ENCODE peak calls at places on chromosomes 7 and 10, in seven cellular contexts. One of them, this sample, is unnamed.

GRCh38 chr7:157853076-157853788 is 516.4 kb downstream of the DNAJB6 start:
- DNase-seq in right atrium auricular region: no peak
- DNase-seq in GM12865: no peak
- DNase-seq in A549: no peak
- DNase-seq in lung: no peak
- DNase-seq in neural progenitor cell: no peak
- DNase-seq in upper lobe of right lung: no peak
- DNase-seq in this sample: no peak

GRCh38 chr7:128120116-128120515 is 88.9 kb upstream of the LRRC4 start:
- DNase-seq in right atrium auricular region: peak; percentile 28
- DNase-seq in GM12865: no peak
- DNase-seq in A549: no peak
- DNase-seq in lung: no peak
- DNase-seq in neural progenitor cell: no peak
- DNase-seq in upper lobe of right lung: no peak
- DNase-seq in this sample: no peak

GRCh38 chr10:78017856-78018255 is 11.5 kb downstream of the POLR3A start:
- DNase-seq in right atrium auricular region: no peak
- DNase-seq in GM12865: no peak
- DNase-seq in A549: no peak
- DNase-seq in lung: no peak
- DNase-seq in neural progenitor cell: no peak
- DNase-seq in upper lobe of right lung: no peak
- DNase-seq in this sample: no peak

GRCh38 chr10:89369142-89370105 is 8.4 kb upstream of the IFIT1B start:
- DNase-seq in right atrium auricular region: no peak
- DNase-seq in GM12865: peak; percentile 62
- DNase-seq in A549: no peak
- DNase-seq in lung: no peak
- DNase-seq in neural progenitor cell: peak; percentile 29
- DNase-seq in upper lobe of right lung: no peak
- DNase-seq in this sample: no peak

GRCh38 chr7:10756981-10757380 is 216.7 kb upstream of the PHF14 start:
- DNase-seq in right atrium auricular region: no peak
- DNase-seq in GM12865: no peak
- DNase-seq in A549: no peak
- DNase-seq in lung: no peak
- DNase-seq in neural progenitor cell: no peak
- DNase-seq in upper lobe of right lung: no peak
- DNase-seq in this sample: no peak

GRCh38 chr7:40288827-40289226 is 154.0 kb downstream of the SUGCT start:
- DNase-seq in right atrium auricular region: no peak
- DNase-seq in GM12865: no peak
- DNase-seq in A549: no peak
- DNase-seq in lung: no peak
- DNase-seq in neural progenitor cell: no peak
- DNase-seq in upper lobe of right lung: no peak
- DNase-seq in this sample: no peak

GRCh38 chr7:7970620-7971307 is 2.2 kb downstream of the GLCCI1 start:
- DNase-seq in right atrium auricular region: no peak
- DNase-seq in GM12865: peak; percentile 45
- DNase-seq in A549: no peak
- DNase-seq in lung: no peak
- DNase-seq in neural progenitor cell: peak; percentile 7
- DNase-seq in upper lobe of right lung: no peak
- DNase-seq in this sample: no peak

GRCh38 chr10:17075975-17076374 is 53.6 kb downstream of the CUBN start:
- DNase-seq in right atrium auricular region: no peak
- DNase-seq in GM12865: no peak
- DNase-seq in A549: no peak
- DNase-seq in lung: no peak
- DNase-seq in neural progenitor cell: no peak
- DNase-seq in upper lobe of right lung: no peak
- DNase-seq in this sample: no peak

GRCh38 chr7:73555411-73555982 is 2.0 kb downstream of the BCL7B start:
- DNase-seq in right atrium auricular region: no peak
- DNase-seq in GM12865: no peak
- DNase-seq in A549: no peak
- DNase-seq in lung: no peak
- DNase-seq in neural progenitor cell: no peak
- DNase-seq in upper lobe of right lung: no peak
- DNase-seq in this sample: no peak

GRCh38 chr7:155749578-155749977 is 62.7 kb downstream of the SHH start:
- DNase-seq in right atrium auricular region: no peak
- DNase-seq in GM12865: no peak
- DNase-seq in A549: no peak
- DNase-seq in lung: no peak
- DNase-seq in neural progenitor cell: no peak
- DNase-seq in upper lobe of right lung: no peak
- DNase-seq in this sample: no peak

GRCh38 chr10:104277785-104278184 is 8.8 kb downstream of the GSTO2 start:
- DNase-seq in right atrium auricular region: no peak
- DNase-seq in GM12865: no peak
- DNase-seq in A549: no peak
- DNase-seq in lung: no peak
- DNase-seq in neural progenitor cell: no peak
- DNase-seq in upper lobe of right lung: no peak
- DNase-seq in this sample: no peak

GRCh38 chr7:124462249-124462648 is 303.3 kb downstream of the GPR37 start:
- DNase-seq in right atrium auricular region: no peak
- DNase-seq in GM12865: no peak
- DNase-seq in A549: no peak
- DNase-seq in lung: no peak
- DNase-seq in neural progenitor cell: no peak
- DNase-seq in upper lobe of right lung: no peak
- DNase-seq in this sample: no peak

GRCh38 chr10:124596914-124597676 is 135.5 kb downstream of the LHPP start:
- DNase-seq in right atrium auricular region: no peak
- DNase-seq in GM12865: no peak
- DNase-seq in A549: no peak
- DNase-seq in lung: no peak
- DNase-seq in neural progenitor cell: no peak
- DNase-seq in upper lobe of right lung: no peak
- DNase-seq in this sample: no peak

GRCh38 chr7:152366662-152367061 is 69.1 kb downstream of the KMT2C start:
- DNase-seq in right atrium auricular region: no peak
- DNase-seq in GM12865: no peak
- DNase-seq in A549: no peak
- DNase-seq in lung: no peak
- DNase-seq in neural progenitor cell: no peak
- DNase-seq in upper lobe of right lung: no peak
- DNase-seq in this sample: no peak

GRCh38 chr7:125383324-125383723 is 453.7 kb upstream of the POT1 start:
- DNase-seq in right atrium auricular region: no peak
- DNase-seq in GM12865: no peak
- DNase-seq in A549: no peak
- DNase-seq in lung: no peak
- DNase-seq in neural progenitor cell: no peak
- DNase-seq in upper lobe of right lung: no peak
- DNase-seq in this sample: no peak

GRCh38 chr7:121178869-121179497 is 149.8 kb upstream of the WNT16 start:
- DNase-seq in right atrium auricular region: no peak
- DNase-seq in GM12865: peak; percentile 24
- DNase-seq in A549: no peak
- DNase-seq in lung: no peak
- DNase-seq in neural progenitor cell: no peak
- DNase-seq in upper lobe of right lung: no peak
- DNase-seq in this sample: no peak

GRCh38 chr10:29131952-29132820 is 156.7 kb upstream of the LYZL1 start:
- DNase-seq in right atrium auricular region: peak; percentile 59
- DNase-seq in GM12865: no peak
- DNase-seq in A549: no peak
- DNase-seq in lung: no peak
- DNase-seq in neural progenitor cell: no peak
- DNase-seq in upper lobe of right lung: no peak
- DNase-seq in this sample: no peak

GRCh38 chr10:49010831-49011230 is 71.2 kb upstream of the LRRC18 start:
- DNase-seq in right atrium auricular region: peak; percentile 13
- DNase-seq in GM12865: no peak
- DNase-seq in A549: no peak
- DNase-seq in lung: no peak
- DNase-seq in neural progenitor cell: no peak
- DNase-seq in upper lobe of right lung: peak; percentile 28
- DNase-seq in this sample: no peak

GRCh38 chr10:97385565-97385964 is 15.6 kb downstream of the RRP12 start:
- DNase-seq in right atrium auricular region: no peak
- DNase-seq in GM12865: no peak
- DNase-seq in A549: no peak
- DNase-seq in lung: no peak
- DNase-seq in neural progenitor cell: no peak
- DNase-seq in upper lobe of right lung: no peak
- DNase-seq in this sample: no peak

DNA sequence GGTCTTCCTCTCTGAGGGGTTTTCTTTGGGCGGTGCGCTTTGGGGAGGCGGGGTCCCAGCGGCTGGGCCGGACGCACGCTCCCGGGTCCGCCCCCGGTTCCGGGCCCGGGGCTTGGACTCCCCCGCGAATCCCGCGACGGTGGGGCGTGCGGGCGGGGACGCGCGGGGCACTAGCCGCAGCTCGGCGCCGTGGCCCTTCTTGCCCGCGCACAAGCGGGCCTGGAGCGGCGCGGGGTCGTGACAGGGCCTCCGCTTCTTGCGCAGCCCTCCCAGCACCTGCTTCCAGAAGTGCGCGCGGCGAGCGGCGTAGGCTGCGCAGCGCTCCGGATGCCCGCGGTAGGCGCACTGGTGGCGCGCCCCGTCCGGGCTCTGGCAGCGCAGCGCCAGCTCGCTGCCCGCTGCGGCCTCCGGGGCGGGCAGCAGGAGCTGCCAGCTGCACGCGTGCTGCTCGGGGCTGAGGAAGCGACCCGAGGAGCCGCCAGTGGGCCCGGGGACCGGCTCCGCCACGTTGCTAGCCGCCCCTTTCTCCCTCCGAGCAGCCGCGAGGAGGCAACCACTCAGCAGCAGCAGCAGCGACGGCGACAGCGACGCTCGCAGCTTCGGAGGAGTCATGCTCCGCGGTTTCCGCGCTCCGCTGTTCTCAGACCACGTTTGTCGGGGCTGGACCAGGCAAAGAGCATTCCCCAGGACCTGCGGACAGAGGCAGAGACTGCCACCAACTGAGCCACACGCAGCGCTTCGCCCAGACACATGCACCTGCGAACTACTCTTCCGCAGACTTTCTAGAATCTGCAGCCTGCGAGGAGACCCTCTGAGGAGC is 718 bp downstream of the FGFBP3 start:
- DNase-seq in right atrium auricular region: peak; percentile 78
- DNase-seq in GM12865: peak; percentile 90
- DNase-seq in A549: peak; percentile 89
- DNase-seq in lung: peak; percentile 80
- DNase-seq in neural progenitor cell: peak; percentile 94
- DNase-seq in upper lobe of right lung: peak; percentile 90
- DNase-seq in this sample: peak; percentile 63
- TF ChIP-seq CTCF in right atrium auricular region: peak; percentile 64
- TF ChIP-seq CTCF in GM12865: peak; percentile 49
- TF ChIP-seq CTCF in A549: peak; percentile 69
- TF ChIP-seq CTCF in lung: peak; percentile 12
- TF ChIP-seq CTCF in neural progenitor cell: peak; percentile 58
- TF ChIP-seq CTCF in upper lobe of right lung: peak; percentile 55
- TF ChIP-seq CTCF in this sample: peak; percentile 31

DNA sequence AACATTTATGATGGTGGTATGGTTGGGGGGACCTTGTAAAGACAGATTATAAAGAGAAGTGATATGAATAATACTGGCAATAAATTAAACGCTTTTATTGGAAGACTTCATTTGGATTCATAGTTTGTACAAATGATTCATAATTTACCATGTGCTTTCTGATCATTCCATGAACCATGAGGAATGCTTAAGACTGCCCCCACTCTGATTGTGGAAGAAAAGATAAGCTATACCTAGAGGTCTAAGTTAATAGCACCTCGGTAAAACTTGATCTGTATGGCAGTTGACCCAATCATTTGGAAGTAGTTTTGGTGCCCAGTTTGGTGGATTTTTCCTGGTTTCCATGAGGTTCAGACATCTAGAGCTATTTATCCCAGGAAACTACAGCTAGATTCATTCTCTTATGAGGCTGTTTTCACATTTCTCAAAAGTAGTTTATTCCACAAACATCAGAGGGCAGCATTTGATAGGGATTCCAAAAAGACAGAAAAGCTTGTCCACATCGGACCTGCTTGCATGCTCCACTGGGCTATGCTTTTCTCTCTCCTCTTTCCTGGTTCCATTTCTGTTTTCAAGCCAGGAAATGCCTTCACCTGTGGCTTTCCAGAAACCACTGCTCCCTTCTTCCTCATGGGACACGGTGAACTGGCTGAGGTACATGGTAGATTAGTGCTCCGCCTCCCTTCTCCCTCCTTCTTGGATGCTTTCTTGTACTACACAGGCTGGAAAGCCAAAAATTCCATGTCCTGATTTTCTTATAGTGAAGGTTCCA is 29.2 kb downstream of the TFAM start:
- DNase-seq in right atrium auricular region: no peak
- DNase-seq in GM12865: no peak
- DNase-seq in A549: peak; percentile 57
- DNase-seq in lung: no peak
- DNase-seq in neural progenitor cell: peak; percentile 18
- DNase-seq in upper lobe of right lung: no peak
- DNase-seq in this sample: no peak
- TF ChIP-seq CTCF in right atrium auricular region: peak; percentile 58
- TF ChIP-seq CTCF in GM12865: no peak
- TF ChIP-seq CTCF in A549: peak; percentile 89
- TF ChIP-seq CTCF in lung: no peak
- TF ChIP-seq CTCF in neural progenitor cell: peak; percentile 41
- TF ChIP-seq CTCF in upper lobe of right lung: peak; percentile 39
- TF ChIP-seq CTCF in this sample: no peak

GRCh38 chr10:85111271-85111670 is 782.9 kb downstream of the CCSER2 start:
- DNase-seq in right atrium auricular region: no peak
- DNase-seq in GM12865: no peak
- DNase-seq in A549: no peak
- DNase-seq in lung: no peak
- DNase-seq in neural progenitor cell: no peak
- DNase-seq in upper lobe of right lung: no peak
- DNase-seq in this sample: no peak

GRCh38 chr10:85100495-85100894 is 772.1 kb downstream of the CCSER2 start:
- DNase-seq in right atrium auricular region: no peak
- DNase-seq in GM12865: no peak
- DNase-seq in A549: no peak
- DNase-seq in lung: no peak
- DNase-seq in neural progenitor cell: no peak
- DNase-seq in upper lobe of right lung: no peak
- DNase-seq in this sample: no peak

GRCh38 chr10:85105614-85106013 is 777.2 kb downstream of the CCSER2 start:
- DNase-seq in right atrium auricular region: no peak
- DNase-seq in GM12865: no peak
- DNase-seq in A549: no peak
- DNase-seq in lung: no peak
- DNase-seq in neural progenitor cell: peak; percentile 26
- DNase-seq in upper lobe of right lung: no peak
- DNase-seq in this sample: no peak
- TF ChIP-seq CTCF in right atrium auricular region: no peak
- TF ChIP-seq CTCF in GM12865: no peak
- TF ChIP-seq CTCF in A549: no peak
- TF ChIP-seq CTCF in lung: no peak
- TF ChIP-seq CTCF in neural progenitor cell: peak; percentile 48
- TF ChIP-seq CTCF in upper lobe of right lung: no peak
- TF ChIP-seq CTCF in this sample: no peak

DNA sequence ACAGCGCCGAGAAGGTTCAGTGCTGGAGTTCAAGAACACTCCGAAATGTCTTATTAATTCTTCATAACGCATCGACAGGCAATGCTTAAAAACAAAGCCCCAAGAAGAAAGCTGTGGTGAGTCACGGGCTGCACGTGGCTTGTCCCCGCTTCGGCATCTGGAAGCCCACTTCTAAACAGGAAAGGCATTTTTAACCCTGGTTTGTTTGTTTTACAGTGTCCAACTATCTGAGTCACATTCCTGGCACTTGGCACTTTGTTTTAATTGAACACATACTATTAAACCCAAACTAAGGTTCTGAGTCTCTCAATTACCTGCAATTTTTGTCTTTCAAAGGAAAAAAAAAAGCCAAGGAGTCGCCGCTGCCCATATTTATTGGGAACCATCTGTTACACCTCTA is 49.9 kb upstream of the MGMT start:
- DNase-seq in right atrium auricular region: no peak
- DNase-seq in GM12865: no peak
- DNase-seq in A549: no peak
- DNase-seq in lung: no peak
- DNase-seq in neural progenitor cell: no peak
- DNase-seq in upper lobe of right lung: no peak
- DNase-seq in this sample: no peak
- TF ChIP-seq CTCF in right atrium auricular region: no peak
- TF ChIP-seq CTCF in GM12865: no peak
- TF ChIP-seq CTCF in A549: no peak
- TF ChIP-seq CTCF in lung: no peak
- TF ChIP-seq CTCF in neural progenitor cell: no peak
- TF ChIP-seq CTCF in upper lobe of right lung: no peak
- TF ChIP-seq CTCF in this sample: no peak

This sample was measured in CD14-positive monocyte.